ENCODE peak calls at places on chromosomes 7 and 10, in nine cellular contexts. One of them, this sample, is unnamed.

GRCh38 chr10:84368828-84369227 is 40.4 kb downstream of the CCSER2 start:
- DNase-seq in upper lobe of left lung: no peak
- DNase-seq in ovary: no peak
- DNase-seq in heart left ventricle: no peak
- DNase-seq in spleen: no peak
- DNase-seq in transverse colon: no peak
- DNase-seq in HCT116: no peak
- DNase-seq in A549: no peak
- DNase-seq in adrenal gland: no peak
- DNase-seq in this sample: no peak

GRCh38 chr7:74344128-74344496 is 54.9 kb downstream of the CLIP2 start:
- DNase-seq in upper lobe of left lung: no peak
- DNase-seq in ovary: no peak
- DNase-seq in heart left ventricle: no peak
- DNase-seq in spleen: no peak
- DNase-seq in transverse colon: no peak
- DNase-seq in HCT116: no peak
- DNase-seq in A549: no peak
- DNase-seq in adrenal gland: peak
- DNase-seq in this sample: no peak

GRCh38 chr7:50352282-50352681 is 47.8 kb downstream of the IKZF1 start:
- DNase-seq in upper lobe of left lung: no peak
- DNase-seq in ovary: no peak
- DNase-seq in heart left ventricle: no peak
- DNase-seq in spleen: no peak
- DNase-seq in transverse colon: no peak
- DNase-seq in HCT116: no peak
- DNase-seq in A549: no peak
- DNase-seq in adrenal gland: no peak
- DNase-seq in this sample: no peak

GRCh38 chr7:151838861-151839381 is 38.0 kb downstream of the PRKAG2 start:
- DNase-seq in upper lobe of left lung: peak
- DNase-seq in ovary: no peak
- DNase-seq in heart left ventricle: peak
- DNase-seq in spleen: peak
- DNase-seq in transverse colon: peak
- DNase-seq in HCT116: no peak
- DNase-seq in A549: no peak
- DNase-seq in adrenal gland: peak
- DNase-seq in this sample: no peak

GRCh38 chr10:125096371-125096770 is 64.0 kb downstream of the CTBP2 start:
- DNase-seq in upper lobe of left lung: no peak
- DNase-seq in ovary: peak
- DNase-seq in heart left ventricle: no peak
- DNase-seq in spleen: no peak
- DNase-seq in transverse colon: no peak
- DNase-seq in HCT116: no peak
- DNase-seq in A549: no peak
- DNase-seq in adrenal gland: no peak
- DNase-seq in this sample: no peak

GRCh38 chr10:35563266-35563891 is 41.8 kb upstream of the GJD4 start:
- DNase-seq in upper lobe of left lung: peak
- DNase-seq in ovary: peak
- DNase-seq in heart left ventricle: peak
- DNase-seq in spleen: peak
- DNase-seq in transverse colon: peak
- DNase-seq in HCT116: peak
- DNase-seq in A549: peak
- DNase-seq in adrenal gland: peak
- DNase-seq in this sample: no peak

GRCh38 chr10:133336131-133337078 is at the start of gene CALY:
- DNase-seq in upper lobe of left lung: peak
- DNase-seq in ovary: no peak
- DNase-seq in heart left ventricle: no peak
- DNase-seq in spleen: peak
- DNase-seq in transverse colon: peak
- DNase-seq in HCT116: no peak
- DNase-seq in A549: peak
- DNase-seq in adrenal gland: no peak
- DNase-seq in this sample: no peak

GRCh38 chr7:108528183-108528712 is 2.3 kb upstream of the PNPLA8 start:
- DNase-seq in upper lobe of left lung: no peak
- DNase-seq in ovary: no peak
- DNase-seq in heart left ventricle: no peak
- DNase-seq in spleen: no peak
- DNase-seq in transverse colon: peak
- DNase-seq in HCT116: peak
- DNase-seq in A549: no peak
- DNase-seq in adrenal gland: no peak
- DNase-seq in this sample: no peak

GRCh38 chr7:69827140-69827919 is 229.1 kb downstream of the AUTS2 start:
- DNase-seq in upper lobe of left lung: no peak
- DNase-seq in ovary: no peak
- DNase-seq in heart left ventricle: no peak
- DNase-seq in spleen: no peak
- DNase-seq in transverse colon: no peak
- DNase-seq in HCT116: no peak
- DNase-seq in A549: no peak
- DNase-seq in adrenal gland: no peak
- DNase-seq in this sample: no peak

GRCh38 chr7:86485842-86486241 is 157.9 kb upstream of the GRM3 start:
- DNase-seq in upper lobe of left lung: no peak
- DNase-seq in ovary: no peak
- DNase-seq in heart left ventricle: no peak
- DNase-seq in spleen: no peak
- DNase-seq in transverse colon: no peak
- DNase-seq in HCT116: no peak
- DNase-seq in A549: no peak
- DNase-seq in adrenal gland: no peak
- DNase-seq in this sample: no peak

GRCh38 chr7:84092207-84092606 is 102.4 kb downstream of the SEMA3A start:
- DNase-seq in upper lobe of left lung: no peak
- DNase-seq in ovary: no peak
- DNase-seq in heart left ventricle: no peak
- DNase-seq in spleen: no peak
- DNase-seq in transverse colon: no peak
- DNase-seq in HCT116: no peak
- DNase-seq in A549: no peak
- DNase-seq in adrenal gland: no peak
- DNase-seq in this sample: no peak

GRCh38 chr7:35253680-35254495 is at the start of gene TBX20:
- DNase-seq in upper lobe of left lung: peak
- DNase-seq in ovary: no peak
- DNase-seq in heart left ventricle: peak
- DNase-seq in spleen: peak
- DNase-seq in transverse colon: peak
- DNase-seq in HCT116: no peak
- DNase-seq in A549: peak
- DNase-seq in adrenal gland: peak
- DNase-seq in this sample: no peak

GRCh38 chr7:22831602-22832001 is 9.0 kb upstream of the TOMM7 start:
- DNase-seq in upper lobe of left lung: no peak
- DNase-seq in ovary: no peak
- DNase-seq in heart left ventricle: no peak
- DNase-seq in spleen: no peak
- DNase-seq in transverse colon: no peak
- DNase-seq in HCT116: no peak
- DNase-seq in A549: no peak
- DNase-seq in adrenal gland: no peak
- DNase-seq in this sample: no peak

GRCh38 chr10:86758231-86759072 is 2.0 kb downstream of the BMPR1A start:
- DNase-seq in upper lobe of left lung: no peak
- DNase-seq in ovary: no peak
- DNase-seq in heart left ventricle: no peak
- DNase-seq in spleen: no peak
- DNase-seq in transverse colon: no peak
- DNase-seq in HCT116: no peak
- DNase-seq in A549: no peak
- DNase-seq in adrenal gland: no peak
- DNase-seq in this sample: no peak

GRCh38 chr7:96061844-96062243 is 260.1 kb downstream of the SLC25A13 start:
- DNase-seq in upper lobe of left lung: no peak
- DNase-seq in ovary: peak
- DNase-seq in heart left ventricle: no peak
- DNase-seq in spleen: no peak
- DNase-seq in transverse colon: no peak
- DNase-seq in HCT116: no peak
- DNase-seq in A549: no peak
- DNase-seq in adrenal gland: peak
- DNase-seq in this sample: no peak

GRCh38 chr10:126508535-126509040 is 120.3 kb upstream of the ADAM12 start:
- DNase-seq in upper lobe of left lung: no peak
- DNase-seq in ovary: no peak
- DNase-seq in heart left ventricle: no peak
- DNase-seq in spleen: no peak
- DNase-seq in transverse colon: no peak
- DNase-seq in HCT116: no peak
- DNase-seq in A549: no peak
- DNase-seq in adrenal gland: no peak
- DNase-seq in this sample: no peak

GRCh38 chr7:3083350-3083749 is 39.7 kb upstream of the CARD11 start:
- DNase-seq in upper lobe of left lung: no peak
- DNase-seq in ovary: no peak
- DNase-seq in heart left ventricle: no peak
- DNase-seq in spleen: no peak
- DNase-seq in transverse colon: no peak
- DNase-seq in HCT116: no peak
- DNase-seq in A549: no peak
- DNase-seq in adrenal gland: no peak
- DNase-seq in this sample: no peak

GRCh38 chr7:3078458-3078857 is 34.8 kb upstream of the CARD11 start:
- DNase-seq in upper lobe of left lung: no peak
- DNase-seq in ovary: no peak
- DNase-seq in heart left ventricle: no peak
- DNase-seq in spleen: no peak
- DNase-seq in transverse colon: no peak
- DNase-seq in HCT116: no peak
- DNase-seq in A549: no peak
- DNase-seq in adrenal gland: no peak
- DNase-seq in this sample: no peak

GRCh38 chr7:3080106-3080505 is 36.4 kb upstream of the CARD11 start:
- DNase-seq in upper lobe of left lung: no peak
- DNase-seq in ovary: no peak
- DNase-seq in heart left ventricle: no peak
- DNase-seq in spleen: no peak
- DNase-seq in transverse colon: no peak
- DNase-seq in HCT116: no peak
- DNase-seq in A549: no peak
- DNase-seq in adrenal gland: no peak
- DNase-seq in this sample: no peak

GRCh38 chr7:3082831-3083230 is 39.2 kb upstream of the CARD11 start:
- DNase-seq in upper lobe of left lung: no peak
- DNase-seq in ovary: no peak
- DNase-seq in heart left ventricle: no peak
- DNase-seq in spleen: no peak
- DNase-seq in transverse colon: no peak
- DNase-seq in HCT116: no peak
- DNase-seq in A549: no peak
- DNase-seq in adrenal gland: no peak
- DNase-seq in this sample: no peak

GRCh38 chr7:3082386-3082785 is 38.7 kb upstream of the CARD11 start:
- DNase-seq in upper lobe of left lung: no peak
- DNase-seq in ovary: no peak
- DNase-seq in heart left ventricle: no peak
- DNase-seq in spleen: no peak
- DNase-seq in transverse colon: no peak
- DNase-seq in HCT116: no peak
- DNase-seq in A549: no peak
- DNase-seq in adrenal gland: no peak
- DNase-seq in this sample: no peak
- TF ChIP-seq POLR2A in upper lobe of left lung: no peak
- TF ChIP-seq POLR2A in ovary: no peak
- TF ChIP-seq POLR2A in heart left ventricle: no peak
- TF ChIP-seq POLR2A in spleen: no peak
- TF ChIP-seq POLR2A in transverse colon: no peak
- TF ChIP-seq POLR2A in HCT116: no peak
- TF ChIP-seq POLR2A in A549: no peak
- TF ChIP-seq POLR2A in adrenal gland: no peak
- TF ChIP-seq POLR2A in this sample: no peak

DNA sequence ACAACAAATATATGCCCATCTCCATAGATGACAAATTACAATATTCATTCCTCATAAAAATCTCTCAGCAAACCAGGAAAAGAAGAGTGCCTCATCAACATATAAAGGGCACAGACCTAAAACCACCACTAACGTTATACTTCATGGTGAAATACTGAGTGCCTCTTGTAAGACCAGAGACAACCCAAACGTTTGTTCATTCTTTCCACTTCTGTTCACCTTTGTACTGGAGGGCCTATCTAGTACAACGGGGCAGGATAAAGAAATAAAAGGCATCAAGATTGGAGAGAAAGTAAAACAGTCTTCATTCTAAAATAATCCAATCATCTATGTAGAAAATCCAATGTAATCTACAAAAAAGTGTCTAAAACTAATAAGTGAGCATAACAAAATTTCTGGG is 79.1 kb downstream of the LARP4B start:
- DNase-seq in upper lobe of left lung: no peak
- DNase-seq in ovary: no peak
- DNase-seq in heart left ventricle: no peak
- DNase-seq in spleen: no peak
- DNase-seq in transverse colon: no peak
- DNase-seq in HCT116: no peak
- DNase-seq in A549: no peak
- DNase-seq in adrenal gland: no peak
- DNase-seq in this sample: no peak
- TF ChIP-seq CTCF in upper lobe of left lung: no peak
- TF ChIP-seq CTCF in ovary: no peak
- TF ChIP-seq CTCF in heart left ventricle: no peak
- TF ChIP-seq CTCF in spleen: no peak
- TF ChIP-seq CTCF in transverse colon: no peak
- TF ChIP-seq CTCF in HCT116: no peak
- TF ChIP-seq CTCF in A549: no peak
- TF ChIP-seq CTCF in adrenal gland: no peak
- TF ChIP-seq CTCF in this sample: no peak

GRCh38 chr10:93383562-93383981 is 98.6 kb downstream of the MYOF start:
- DNase-seq in upper lobe of left lung: no peak
- DNase-seq in ovary: no peak
- DNase-seq in heart left ventricle: no peak
- DNase-seq in spleen: no peak
- DNase-seq in transverse colon: no peak
- DNase-seq in HCT116: no peak
- DNase-seq in A549: no peak
- DNase-seq in adrenal gland: no peak
- DNase-seq in this sample: no peak
- H3K4me3 ChIP-seq in upper lobe of left lung: no peak
- H3K4me3 ChIP-seq in ovary: no peak
- H3K4me3 ChIP-seq in heart left ventricle: no peak
- H3K4me3 ChIP-seq in spleen: no peak
- H3K4me3 ChIP-seq in transverse colon: no peak
- H3K4me3 ChIP-seq in HCT116: peak
- H3K4me3 ChIP-seq in A549: no peak
- H3K4me3 ChIP-seq in adrenal gland: no peak
- H3K4me3 ChIP-seq in this sample: no peak

DNA sequence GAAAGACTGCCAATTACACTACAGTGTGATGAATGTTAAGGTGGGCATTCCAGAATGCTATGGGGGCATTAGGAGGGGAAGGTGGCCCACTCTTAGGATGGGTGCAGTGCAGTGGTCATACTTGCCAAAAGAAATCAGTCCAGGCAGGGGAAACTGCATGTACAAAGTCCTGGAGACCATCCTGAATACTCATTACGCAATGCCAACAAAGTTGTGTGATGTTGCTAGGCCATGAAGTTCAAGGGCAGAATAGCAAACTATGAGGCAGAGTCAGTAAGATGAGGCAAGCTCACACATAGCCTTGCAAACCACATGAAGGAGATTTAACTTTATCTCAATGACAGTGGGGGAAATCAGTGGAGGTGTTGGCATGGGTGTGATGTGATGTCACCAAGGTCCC is 49.8 kb upstream of the SLC35B4 start:
- DNase-seq in upper lobe of left lung: no peak
- DNase-seq in ovary: no peak
- DNase-seq in heart left ventricle: no peak
- DNase-seq in spleen: no peak
- DNase-seq in transverse colon: no peak
- DNase-seq in HCT116: no peak
- DNase-seq in A549: no peak
- DNase-seq in adrenal gland: no peak
- DNase-seq in this sample: no peak
- TF ChIP-seq POLR2A in upper lobe of left lung: no peak
- TF ChIP-seq POLR2A in ovary: no peak
- TF ChIP-seq POLR2A in heart left ventricle: no peak
- TF ChIP-seq POLR2A in spleen: no peak
- TF ChIP-seq POLR2A in transverse colon: no peak
- TF ChIP-seq POLR2A in HCT116: no peak
- TF ChIP-seq POLR2A in A549: no peak
- TF ChIP-seq POLR2A in adrenal gland: no peak
- TF ChIP-seq POLR2A in this sample: no peak